ENCODE peak calls at places on chromosomes 12 and 14, in four cellular contexts. H, R, F and W are unnamed samples. For H3K4me1, the result is how much of the 10 kb centered on the place peaks cover.

GRCh38 chr14:91402278-91403068 is 15.1 kb downstream of the CCDC88C start:
- DNase-seq in F (no peak), H (peak), R (no peak), W (peak)

GRCh38 chr12:127083028-127083949 is 1183.7 kb upstream of the TMEM132C start:
- DNase-seq in H (no peak), F (peak), R (no peak), W (peak)

GRCh38 chr12:117438809-117439208 is 77.4 kb upstream of the NOS1 start:
- DNase-seq in H (no peak), F (no peak), R (no peak), W (no peak)

GRCh38 chr14:92712654-92713051 is 35.8 kb downstream of the LGMN start:
- DNase-seq in R (no peak), H (no peak), F (no peak), W (no peak)

GRCh38 chr14:77612011-77612620 is 4.3 kb downstream of the SPTLC2 start:
- DNase-seq in H (no peak), F (peak), R (no peak), W (peak)

GRCh38 chr14:67491741-67492504 is 3.4 kb upstream of the TMEM229B start:
- DNase-seq in R (no peak), F (no peak), H (no peak), W (peak)

GRCh38 chr14:100546051-100546443 is 41.2 kb downstream of the BEGAIN start:
- DNase-seq in H (peak), R (no peak), F (peak), W (no peak)

GRCh38 chr14:51823706-51824105 is 36.7 kb upstream of the GNG2 start:
- DNase-seq in H (no peak), R (no peak), F (peak), W (no peak)

GRCh38 chr14:51576112-51576420 is 75.6 kb upstream of the FRMD6 start:
- DNase-seq in F (peak), R (peak), H (no peak), W (peak)

GRCh38 chr14:58947816-58948440 is 240.5 kb upstream of the DAAM1 start:
- DNase-seq in R (no peak), F (no peak), H (no peak), W (no peak)

GRCh38 chr12:90000721-90001120 is 292.1 kb upstream of the ATP2B1 start:
- DNase-seq in R (no peak), H (no peak), F (no peak), W (no peak)

GRCh38 chr12:98939350-98939749 is 294.3 kb downstream of the APAF1 start:
- DNase-seq in R (peak), F (peak), H (no peak), W (no peak)

GRCh38 chr12:120508537-120508936 is 12.6 kb downstream of the DYNLL1 start:
- DNase-seq in H (no peak), R (no peak), F (no peak), W (no peak)

GRCh38 chr14:65203574-65203973 is 101.3 kb upstream of the MAX start:
- DNase-seq in F (no peak), H (no peak), R (no peak), W (no peak)
- H3K4me1 ChIP-seq in F (under half), H (under half), R (under half), W (under half)

DNA sequence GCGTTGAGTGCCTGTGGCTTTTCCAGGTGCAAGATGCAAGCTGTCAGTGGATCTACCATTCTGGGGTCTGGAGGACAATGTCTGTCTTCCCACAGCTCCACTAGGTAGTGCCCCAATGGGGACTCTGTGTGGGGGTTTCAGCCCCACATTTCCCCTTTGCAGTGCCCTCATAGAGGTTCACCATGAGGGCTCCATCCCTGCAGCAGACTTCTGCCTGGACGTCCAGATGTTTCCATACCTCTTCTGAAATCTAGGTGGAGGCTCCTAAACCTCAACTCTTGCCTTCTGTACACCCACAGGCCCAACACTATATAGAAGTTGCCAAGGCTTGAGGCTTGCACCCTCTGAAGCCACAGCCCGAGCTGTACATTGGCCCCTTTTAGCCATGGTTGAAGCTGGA is 52.9 kb downstream of the PRKCH start:
- DNase-seq in F (no peak), H (no peak), R (no peak), W (no peak)
- H3K4me1 ChIP-seq in F (under half), H (under half), R (under half), W (under half)

GRCh38 chr14:54632452-54632851 is 65.5 kb downstream of the SAMD4A start:
- DNase-seq in F (no peak), R (no peak), H (no peak), W (no peak)
- H3K4me1 ChIP-seq in F (under half), R (under half), H (under half), W (under half)

DNA sequence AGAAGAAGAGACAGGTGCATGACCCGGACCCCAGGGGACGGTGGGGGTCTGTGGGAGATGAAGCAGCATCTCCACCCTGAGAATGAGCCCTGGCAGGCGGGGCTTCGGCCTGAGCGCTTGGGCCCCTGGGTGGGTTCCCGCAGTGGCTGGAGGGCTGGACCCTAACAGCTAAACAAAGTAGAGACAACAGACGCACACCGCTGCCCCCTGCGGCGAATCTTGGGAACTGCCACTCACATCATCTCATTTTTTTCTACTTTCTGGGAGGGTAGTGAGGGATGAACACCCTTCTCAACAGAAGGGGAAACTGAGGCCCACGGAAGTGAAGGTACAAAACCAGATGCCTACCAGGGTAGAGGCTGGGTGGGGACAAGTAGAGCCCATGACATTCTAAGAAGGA is 104.7 kb downstream of the RFLNA start:
- DNase-seq in F (no peak), H (no peak), R (peak), W (peak)
- H3K4me1 ChIP-seq in F (under half), H (half or more), R (half or more), W (under half)

GRCh38 chr12:113050808-113051207 is 5.7 kb upstream of the DTX1 start:
- DNase-seq in F (no peak), H (no peak), R (no peak), W (no peak)
- H3K4me1 ChIP-seq in F (under half), H (under half), R (under half), W (under half)